ENCODE peak calls at places on chromosome 11, in four cellular contexts. W is HepG2, Y is K562, Z is H1. M is an unnamed sample.

GRCh38 chr11:78796956-78797355 is 222.3 kb upstream of the NARS2 start:
- DNase-seq in Y (no peak), W (no peak), Z (no peak), M (peak; percentile 79)

GRCh38 chr11:111792314-111792713 is 26.1 kb upstream of the PPP2R1B start:
- DNase-seq in W (peak; percentile 26), Y (no peak), Z (no peak), M (no peak)

GRCh38 chr11:34926101-34926830 is 9.8 kb downstream of the PDHX start:
- DNase-seq in Y (peak; percentile 54), Z (no peak), W (peak; percentile 47), M (peak; percentile 67)

GRCh38 chr11:76385903-76386302 is 4.8 kb downstream of the GVQW3 start:
- DNase-seq in Z (peak; percentile 2), Y (no peak), W (peak; percentile 78), M (no peak)

GRCh38 chr11:78957481-78958245 is 383.0 kb upstream of the NARS2 start:
- DNase-seq in Y (no peak), W (no peak), Z (no peak), M (peak; percentile 33)

GRCh38 chr11:9639985-9640384 is 23.9 kb upstream of the SWAP70 start:
- DNase-seq in W (no peak), Y (no peak), Z (no peak), M (no peak)

GRCh38 chr11:55895216-55895615 is 12.1 kb downstream of the TRIM51 start:
- DNase-seq in Y (no peak), W (no peak), Z (no peak), M (no peak)

GRCh38 chr11:61797263-61797944 is 4.7 kb downstream of the FEN1 start:
- DNase-seq in Y (peak; percentile 88), W (peak; percentile 78), Z (no peak), M (peak; percentile 91)

GRCh38 chr11:76787911-76788596 is 4.9 kb downstream of the TSKU start:
- DNase-seq in Y (peak; percentile 92), Z (no peak), W (peak; percentile 75), M (no peak)

GRCh38 chr11:12207384-12208150 is 97.2 kb downstream of the MICAL2 start:
- DNase-seq in Y (no peak), Z (no peak), W (no peak), M (no peak)

GRCh38 chr11:14059491-14059890 is 97.0 kb downstream of the SPON1 start:
- DNase-seq in Y (no peak), W (no peak), Z (no peak), M (no peak)

GRCh38 chr11:43870981-43871550 is 9.6 kb upstream of the ALKBH3 start:
- DNase-seq in Y (no peak), W (no peak), Z (no peak), M (no peak)

GRCh38 chr11:67571443-67571842 is 12.2 kb upstream of the GSTP1 start:
- DNase-seq in W (no peak), Y (peak; percentile 66), Z (no peak), M (no peak)

GRCh38 chr11:120055646-120056045 is 82.3 kb downstream of the TRIM29 start:
- DNase-seq in W (no peak), Z (no peak), Y (no peak), M (no peak)

GRCh38 chr11:119634301-119634700 is 94.7 kb downstream of the NECTIN1 start:
- DNase-seq in W (no peak), Z (no peak), Y (no peak), M (no peak)

GRCh38 chr11:67052891-67053290 is 3.8 kb upstream of the RHOD start:
- DNase-seq in W (no peak), Z (no peak), Y (no peak), M (no peak)

GRCh38 chr11:57475191-57475590 is 14.9 kb downstream of the RTN4RL2 start:
- DNase-seq in Z (no peak), W (no peak), Y (no peak), M (no peak)

GRCh38 chr11:57476223-57476882 is 16.0 kb downstream of the RTN4RL2 start:
- DNase-seq in Y (no peak), Z (no peak), W (no peak), M (no peak)

GRCh38 chr11:57477507-57478189 is 17.3 kb downstream of the RTN4RL2 start:
- DNase-seq in Z (no peak), W (no peak), Y (no peak), M (no peak)

GRCh38 chr11:57475671-57476222 is 15.4 kb downstream of the RTN4RL2 start:
- DNase-seq in Y (no peak), Z (no peak), W (no peak), M (no peak)

GRCh38 chr11:57476883-57477506 is 16.7 kb downstream of the RTN4RL2 start:
- DNase-seq in Z (no peak), Y (no peak), W (no peak), M (no peak)
- TF ChIP-seq JUN in Z (no peak), Y (no peak), W (no peak), M (no peak)

GRCh38 chr11:121577106-121577505 is 124.3 kb upstream of the SORL1-AS1 start:
- DNase-seq in W (no peak), Z (no peak), Y (no peak), M (no peak)

GRCh38 chr11:121575963-121576290 is 123.2 kb upstream of the SORL1-AS1 start:
- DNase-seq in Z (no peak), W (no peak), Y (no peak), M (no peak)

GRCh38 chr11:121578216-121579063 is 125.7 kb upstream of the SORL1-AS1 start:
- DNase-seq in W (no peak), Z (no peak), Y (no peak), M (no peak)

GRCh38 chr11:121575250-121575962 is 122.6 kb upstream of the SORL1-AS1 start:
- DNase-seq in Z (no peak), W (no peak), Y (no peak), M (no peak)

GRCh38 chr11:121576531-121576930 is 123.8 kb upstream of the SORL1-AS1 start:
- DNase-seq in W (no peak), Y (no peak), Z (no peak), M (no peak)
- H3K36me3 ChIP-seq in W (peaks cover 87% of the 10 kb centered on the region), Y (no peaks in the 10 kb centered on the region), Z (peaks cover 45% of the 10 kb centered on the region), M (no peaks in the 10 kb centered on the region)

GRCh38 chr11:26324270-26324669 is 7.7 kb upstream of the ANO3 start:
- DNase-seq in Y (no peak), W (no peak), Z (no peak), M (no peak)

GRCh38 chr11:26322335-26323067 is 9.4 kb upstream of the ANO3 start:
- DNase-seq in Z (no peak), Y (no peak), W (no peak), M (no peak)

GRCh38 chr11:26323837-26324236 is 8.1 kb upstream of the ANO3 start:
- DNase-seq in Y (no peak), Z (no peak), W (no peak), M (no peak)

GRCh38 chr11:26319906-26320305 is 12.0 kb upstream of the ANO3 start:
- DNase-seq in Z (no peak), Y (no peak), W (no peak), M (no peak)
- TF ChIP-seq JUN in Z (no peak), Y (no peak), W (no peak), M (no peak)

GRCh38 chr11:73980001-73980960 is 2.4 kb downstream of the UCP2 start:
- DNase-seq in Z (no peak), Y (peak; percentile 88), W (peak; percentile 38), M (peak; percentile 77)

GRCh38 chr11:73976451-73977151 is 6.0 kb downstream of the UCP2 start:
- DNase-seq in Z (no peak), W (no peak), Y (no peak), M (no peak)

GRCh38 chr11:73977856-73978519 is 4.7 kb downstream of the UCP2 start:
- DNase-seq in Z (no peak), W (no peak), Y (no peak), M (no peak)

GRCh38 chr11:73981051-73981805 is 1.4 kb downstream of the UCP2 start:
- DNase-seq in Z (no peak), Y (no peak), W (no peak), M (no peak)

GRCh38 chr11:73978576-73979086 is 4.0 kb downstream of the UCP2 start:
- DNase-seq in W (no peak), Y (no peak), Z (no peak), M (no peak)
- H3K36me3 ChIP-seq in W (peaks cover 47% of the 10 kb centered on the region), Y (peaks cover 78% of the 10 kb centered on the region), Z (peaks cover 67% of the 10 kb centered on the region), M (no peaks in the 10 kb centered on the region)

DNA sequence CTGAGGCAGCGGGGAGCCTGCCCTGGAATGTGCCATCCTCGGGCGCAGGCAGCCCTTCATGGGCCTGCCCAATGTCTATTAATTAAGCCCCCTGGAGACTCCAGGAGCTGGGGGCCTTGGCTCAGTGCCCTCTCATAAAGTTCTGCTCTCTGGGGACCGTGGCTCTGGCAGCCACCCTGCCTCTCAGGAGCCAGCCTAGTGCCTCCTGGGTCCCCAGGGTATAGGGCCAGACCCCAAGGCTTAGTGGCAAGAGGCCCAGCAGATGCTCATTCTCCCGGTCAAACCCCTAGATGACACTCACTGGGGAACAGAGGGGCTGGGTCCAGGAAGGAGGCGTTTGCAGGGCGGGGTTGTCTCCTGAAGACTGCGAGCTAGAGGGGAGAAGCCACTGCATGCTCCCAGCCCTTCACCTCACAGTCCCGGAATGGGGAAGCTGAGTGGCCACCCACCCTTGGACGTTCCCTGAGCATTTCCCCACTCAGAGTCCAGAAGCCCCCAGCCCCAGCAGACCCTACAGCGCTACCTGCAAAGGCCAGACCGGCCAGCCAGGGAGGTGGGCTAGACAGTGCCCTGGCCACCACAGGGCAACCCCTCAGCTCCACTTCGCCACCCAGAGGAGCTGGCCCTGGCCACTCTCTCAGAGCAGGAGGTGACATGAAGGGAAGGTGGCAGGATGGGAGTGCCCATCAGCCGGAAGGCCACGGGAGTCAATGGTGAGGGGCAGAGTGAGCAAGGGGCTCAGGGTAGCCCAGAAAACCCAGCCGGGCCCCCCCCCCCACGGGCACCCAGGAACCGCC is 83.0 kb downstream of the CDKN1C start:
- DNase-seq in W (no peak), Z (no peak), Y (no peak), M (no peak)
- TF ChIP-seq JUN in W (no peak), Z (no peak), Y (no peak), M (no peak)

DNA sequence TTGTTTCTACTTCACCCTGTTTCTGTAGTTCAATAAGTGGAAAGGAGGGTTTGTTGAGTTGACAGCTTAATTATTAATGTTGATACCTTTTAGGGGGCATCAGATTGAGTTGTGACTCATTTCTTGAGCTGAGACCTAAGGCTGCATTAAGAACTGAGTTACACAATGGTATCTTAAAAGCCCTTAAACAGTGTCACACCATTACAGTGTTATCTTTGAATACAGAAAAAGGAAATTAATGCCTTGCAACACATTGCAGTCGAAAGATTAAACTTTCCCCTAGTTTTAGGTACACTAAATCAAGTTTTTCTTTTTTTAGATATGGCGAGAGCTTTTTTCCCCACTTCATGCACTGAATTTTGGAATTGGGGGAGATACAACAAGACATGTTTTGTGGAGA is 16.7 kb downstream of the PAFAH1B2 start:
- DNase-seq in W (no peak), Y (peak; percentile 60), Z (no peak), M (peak; percentile 70)
- H3K36me3 ChIP-seq in W (peaks cover 67% of the 10 kb centered on the region), Y (peaks cover 82% of the 10 kb centered on the region), Z (peaks cover 74% of the 10 kb centered on the region), M (peaks cover 17% of the 10 kb centered on the region)

DNA sequence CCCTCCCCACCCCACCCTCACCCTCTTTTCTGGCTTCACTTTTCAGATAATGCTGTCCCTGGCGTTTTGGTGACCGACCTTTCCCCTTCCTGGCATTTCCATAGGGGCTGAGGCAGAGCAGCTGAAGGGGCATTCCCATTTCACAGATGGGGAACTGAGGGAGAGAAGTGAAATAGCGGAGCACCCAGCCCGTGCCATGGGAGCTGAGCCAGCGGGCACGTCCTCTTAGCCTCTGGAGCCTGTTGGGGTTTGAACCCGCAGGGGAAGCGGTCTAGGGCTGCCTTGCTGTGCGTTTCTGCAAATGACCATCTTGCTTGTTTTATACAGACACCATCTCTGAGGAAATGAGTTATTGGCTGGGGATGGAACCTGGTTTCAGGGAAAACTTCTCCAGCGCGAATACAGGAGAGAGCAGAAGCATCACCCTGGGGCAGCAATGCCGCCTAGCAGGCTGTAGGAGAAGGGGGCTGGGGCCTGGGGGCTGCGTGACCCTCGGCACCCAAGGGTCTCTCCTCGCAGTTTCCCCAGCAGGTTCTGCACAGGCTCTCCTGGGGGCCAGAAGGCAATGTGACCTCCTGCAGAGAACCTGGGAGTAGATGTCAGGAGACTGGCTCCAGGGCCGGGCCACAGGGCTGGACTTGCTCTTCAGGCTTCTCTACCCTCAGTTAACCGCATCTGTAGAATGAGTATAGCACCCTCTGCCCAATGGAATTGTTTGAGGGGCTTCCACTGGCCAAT is 1.5 kb downstream of the PTPRJ start:
- DNase-seq in Z (no peak), W (no peak), Y (no peak), M (no peak)
- TF ChIP-seq JUN in Z (no peak), W (no peak), Y (no peak), M (no peak)